ENCODE peak calls at places on chromosomes 13 and 19, in seven cellular contexts. Q, Y, G, N, T, U and Z are unnamed samples.
A peak's percentile ranks its signal among the peaks of the same experiment; 100 is the strongest.

GRCh38 chr13:78183737-78184136 is 265.1 kb upstream of the EDNRB start:
- DNase-seq in Q (no peak), Y (no peak), G (no peak), N (no peak), T (no peak), U (no peak), Z (no peak)

GRCh38 chr19:17086129-17086528 is 10.6 kb downstream of the MYO9B start:
- DNase-seq in Q (no peak), Y (no peak), G (no peak), N (no peak), T (no peak), U (no peak), Z (no peak)

GRCh38 chr13:21556051-21556450 is 47.9 kb downstream of the MICU2 start:
- DNase-seq in Q (no peak), Y (no peak), G (no peak), N (no peak), T (no peak), U (no peak), Z (no peak)

GRCh38 chr13:79392882-79393563 is 13.0 kb downstream of the RBM26 start:
- DNase-seq in Q (no peak), Y (no peak), G (no peak), N (no peak), T (no peak), U (no peak), Z (peak; percentile 64)

GRCh38 chr13:81406022-81406421 is 1065.1 kb upstream of the SPRY2 start:
- DNase-seq in Q (no peak), Y (no peak), G (no peak), N (no peak), T (no peak), U (no peak), Z (no peak)

GRCh38 chr19:48441360-48442050 is 4.3 kb upstream of the GRWD1 start:
- DNase-seq in Q (no peak), Y (no peak), G (no peak), N (no peak), T (no peak), U (no peak), Z (no peak)

GRCh38 chr19:12015753-12016116 is 19.7 kb downstream of the ZNF433 start:
- DNase-seq in Q (no peak), Y (no peak), G (no peak), N (no peak), T (no peak), U (no peak), Z (no peak)

GRCh38 chr13:36880961-36881360 is 39.1 kb downstream of the SMAD9 start:
- DNase-seq in Q (no peak), Y (no peak), G (no peak), N (no peak), T (no peak), U (no peak), Z (no peak)

GRCh38 chr13:99909836-99910619 is 61.5 kb downstream of the ZIC5 start:
- DNase-seq in Q (no peak), Y (no peak), G (no peak), N (peak; percentile 23), T (no peak), U (no peak), Z (no peak)

GRCh38 chr13:49996166-49996915 is 501 bp upstream of the TRIM13 start:
- DNase-seq in Q (peak; percentile 96), Y (peak; percentile 92), G (peak; percentile 84), N (peak; percentile 93), T (peak; percentile 72), U (peak; percentile 90), Z (peak; percentile 87)

GRCh38 chr19:47123406-47123805 is 7.2 kb upstream of the SAE1 start:
- DNase-seq in Q (no peak), Y (no peak), G (no peak), N (no peak), T (no peak), U (no peak), Z (no peak)

GRCh38 chr13:112839347-112840105 is 129.5 kb upstream of the MCF2L start:
- DNase-seq in Q (peak; percentile 24), Y (no peak), G (no peak), N (no peak), T (no peak), U (no peak), Z (no peak)

GRCh38 chr19:1401138-1401888 is at the start of gene GAMT:
- DNase-seq in Q (no peak), Y (peak; percentile 51), G (peak; percentile 54), N (no peak), T (no peak), U (peak; percentile 28), Z (peak; percentile 63)

GRCh38 chr19:43781630-43782310 is 997 bp upstream of the KCNN4 start:
- DNase-seq in Q (peak; percentile 2), Y (no peak), G (no peak), N (no peak), T (no peak), U (no peak), Z (no peak)

GRCh38 chr19:11797491-11797890 is 832 bp upstream of the ZNF491 start:
- DNase-seq in Q (peak; percentile 89), Y (peak; percentile 80), G (peak; percentile 70), N (peak; percentile 91), T (peak; percentile 76), U (peak; percentile 49), Z (peak; percentile 72)

GRCh38 chr19:44908074-44908835 is 2.7 kb downstream of the APOE start:
- DNase-seq in Q (no peak), Y (no peak), G (no peak), N (no peak), T (peak; percentile 21), U (no peak), Z (no peak)

GRCh38 chr19:34645551-34645950 is 31.4 kb downstream of the SCGB2B2 start:
- DNase-seq in Q (no peak), Y (no peak), G (no peak), N (no peak), T (no peak), U (no peak), Z (no peak)

GRCh38 chr19:17579523-17580244 is 24.2 kb downstream of the COLGALT1 start:
- DNase-seq in Q (no peak), Y (peak; percentile 93), G (peak; percentile 10), N (peak; percentile 35), T (peak; percentile 81), U (no peak), Z (no peak)